ENCODE peak calls at places on chromosomes 3 and 15, in eight cellular contexts. R is HEK293T, B is NCI-H1105, I is GM13977, U is EH, X is HCT116, C is heart right ventricle, E is GM20000. M is an unnamed sample.

GRCh38 chr3:30183421-30183820 is 423.0 kb upstream of the TGFBR2 start:
- DNase-seq in R (no peak), B (no peak), I (no peak), U (peak; percentile 5), X (no peak), C (no peak), E (no peak), M (no peak)

GRCh38 chr3:146313411-146314111 is 62.7 kb upstream of the PLSCR4 start:
- DNase-seq in R (no peak), B (no peak), I (no peak), U (peak; percentile 90), X (peak; percentile 37), C (no peak), E (no peak), M (no peak)

GRCh38 chr15:41507820-41508290 is 5.8 kb downstream of the LTK start:
- DNase-seq in R (no peak), B (no peak), I (no peak), U (no peak), X (no peak), C (peak; percentile 45), E (no peak), M (no peak)

GRCh38 chr3:186466391-186466974 is 77.7 kb downstream of the CRYGS start:
- DNase-seq in R (no peak), B (no peak), I (no peak), U (no peak), X (no peak), C (no peak), E (no peak), M (no peak)

GRCh38 chr3:127062926-127063325 is 80.0 kb downstream of the PLXNA1 start:
- DNase-seq in R (no peak), B (no peak), I (no peak), U (no peak), X (no peak), C (no peak), E (no peak), M (no peak)

GRCh38 chr3:39573392-39573791 is 105.9 kb downstream of the MOBP start:
- DNase-seq in R (no peak), B (no peak), I (no peak), U (no peak), X (no peak), C (no peak), E (no peak), M (no peak)

GRCh38 chr3:171775943-171776342 is 34.3 kb downstream of the PLD1 start:
- DNase-seq in R (no peak), B (no peak), I (no peak), U (no peak), X (no peak), C (no peak), E (no peak), M (no peak)

GRCh38 chr3:149628957-149629670 is 28.7 kb downstream of the WWTR1 start:
- DNase-seq in R (no peak), B (no peak), I (no peak), U (peak; percentile 46), X (no peak), C (no peak), E (no peak), M (no peak)

GRCh38 chr3:124679048-124679638 is 51.1 kb upstream of the UMPS start:
- DNase-seq in R (no peak), B (no peak), I (no peak), U (no peak), X (no peak), C (no peak), E (no peak), M (no peak)

GRCh38 chr3:105606052-105606451 is 239.3 kb downstream of the ALCAM start:
- DNase-seq in R (no peak), B (no peak), I (no peak), U (peak; percentile 84), X (no peak), C (no peak), E (no peak), M (no peak)

GRCh38 chr15:49415638-49416037 is 7.4 kb upstream of the FGF7 start:
- DNase-seq in R (no peak), B (no peak), I (no peak), U (peak; percentile 92), X (no peak), C (no peak), E (no peak), M (no peak)

GRCh38 chr15:57220220-57220619 is 156.1 kb upstream of the CGNL1 start:
- DNase-seq in R (no peak), B (no peak), I (no peak), U (peak; percentile 90), X (no peak), C (no peak), E (no peak), M (no peak)

GRCh38 chr3:51670711-51671089 is 352 bp upstream of the TEX264 start:
- DNase-seq in R (no peak), B (no peak), I (no peak), U (no peak), X (no peak), C (no peak), E (no peak), M (no peak)

GRCh38 chr3:128421439-128421836 is 45.3 kb downstream of the DNAJB8 start:
- DNase-seq in R (no peak), B (no peak), I (no peak), U (no peak), X (no peak), C (peak; percentile 3), E (no peak), M (no peak)

GRCh38 chr3:31275038-31275562 is 257.6 kb upstream of the STT3B start:
- DNase-seq in R (no peak), B (no peak), I (no peak), U (peak; percentile 73), X (no peak), C (no peak), E (no peak), M (no peak)

GRCh38 chr3:119779731-119780383 is 2.0 kb upstream of the NR1I2 start:
- DNase-seq in R (no peak), B (no peak), I (no peak), U (no peak), X (no peak), C (no peak), E (no peak), M (no peak)

GRCh38 chr3:183532620-183533409 is 22.7 kb downstream of the KLHL6 start:
- DNase-seq in R (no peak), B (no peak), I (no peak), U (no peak), X (no peak), C (no peak), E (no peak), M (no peak)

GRCh38 chr15:70501121-70501727 is 262.1 kb downstream of the UACA start:
- DNase-seq in R (no peak), B (no peak), I (no peak), U (no peak), X (no peak), C (no peak), E (no peak), M (no peak)

GRCh38 chr3:21754839-21755238 is 3.8 kb upstream of the ZNF385D start:
- DNase-seq in R (no peak), B (no peak), I (no peak), U (no peak), X (no peak), C (no peak), E (no peak), M (no peak)

GRCh38 chr15:44595656-44596510 is 58.9 kb downstream of the EIF3J start:
- DNase-seq in R (no peak), B (no peak), I (peak; percentile 38), U (no peak), X (no peak), C (no peak), E (peak; percentile 37), M (no peak)

GRCh38 chr3:110420158-110420641 is 651.4 kb upstream of the NECTIN3 start:
- DNase-seq in R (no peak), B (no peak), I (no peak), U (peak; percentile 89), X (peak; percentile 64), C (no peak), E (no peak), M (no peak)

GRCh38 chr3:187318819-187319616 is 27.5 kb upstream of the MASP1 start:
- DNase-seq in R (peak; percentile 42), B (peak; percentile 82), I (peak; percentile 39), U (peak; percentile 82), X (peak; percentile 42), C (no peak), E (peak; percentile 49), M (no peak)

GRCh38 chr3:26004205-26004604 is 214.3 kb downstream of the OXSM start:
- DNase-seq in R (no peak), B (no peak), I (no peak), U (no peak), X (no peak), C (no peak), E (no peak), M (no peak)

GRCh38 chr3:149936812-149937230 is 33.9 kb downstream of the PFN2 start:
- DNase-seq in R (peak; percentile 61), B (peak; percentile 42), I (peak; percentile 31), U (peak; percentile 71), X (peak; percentile 31), C (peak; percentile 22), E (peak; percentile 24), M (peak; percentile 30)

GRCh38 chr3:66133050-66133757 is 87.6 kb upstream of the SLC25A26 start:
- DNase-seq in R (no peak), B (no peak), I (no peak), U (peak; percentile 80), X (no peak), C (no peak), E (no peak), M (no peak)

GRCh38 chr3:17431004-17431403 is 311.4 kb downstream of the TBC1D5 start:
- DNase-seq in R (peak; percentile 12), B (no peak), I (peak; percentile 19), U (peak; percentile 44), X (peak; percentile 19), C (no peak), E (peak; percentile 17), M (no peak)

GRCh38 chr15:39795486-39795885 is 12.8 kb upstream of the FSIP1 start:
- DNase-seq in R (no peak), B (no peak), I (no peak), U (no peak), X (no peak), C (no peak), E (no peak), M (no peak)

GRCh38 chr15:78761891-78762385 is 49.3 kb downstream of the ADAMTS7 start:
- DNase-seq in R (no peak), B (no peak), I (no peak), U (no peak), X (no peak), C (peak; percentile 14), E (no peak), M (no peak)

GRCh38 chr3:104101736-104102135 is 1265.0 kb upstream of the ALCAM start:
- DNase-seq in R (no peak), B (no peak), I (no peak), U (no peak), X (no peak), C (no peak), E (no peak), M (no peak)

GRCh38 chr15:25795061-25795460 is 68.1 kb downstream of the ATP10A start:
- DNase-seq in R (no peak), B (no peak), I (no peak), U (no peak), X (no peak), C (no peak), E (no peak), M (no peak)

GRCh38 chr3:62094461-62094860 is 278.9 kb downstream of the FEZF2 start:
- DNase-seq in R (no peak), B (no peak), I (no peak), U (no peak), X (no peak), C (no peak), E (no peak), M (no peak)

GRCh38 chr15:63793046-63793483 is 40.7 kb downstream of the HERC1 start:
- DNase-seq in R (no peak), B (no peak), I (no peak), U (no peak), X (no peak), C (no peak), E (no peak), M (no peak)

GRCh38 chr3:141401584-141402475 is 33.5 kb downstream of the ZBTB38 start:
- DNase-seq in R (peak; percentile 58), B (peak; percentile 44), I (peak; percentile 79), U (peak; percentile 61), X (no peak), C (peak; percentile 71), E (peak; percentile 86), M (peak; percentile 69)

GRCh38 chr15:72230197-72231065 is 559 bp downstream of the PKM start:
- DNase-seq in R (peak; percentile 78), B (peak; percentile 89), I (peak; percentile 75), U (peak; percentile 95), X (no peak), C (peak; percentile 94), E (peak; percentile 83), M (peak; percentile 85)